ENCODE peak calls at places on chromosomes 6 and 20, in nine cellular contexts. L, W, Z, E, S, D, Q, X and T are unnamed samples.

GRCh38 chr6:150409576-150410066 is 40.8 kb downstream of the IYD start:
- DNase-seq in Q (peak), D (no peak), E (no peak), W (peak), X (no peak), Z (no peak), L (no peak), S (no peak), T (peak)

GRCh38 chr6:75611702-75612375 is 10.2 kb downstream of the SENP6 start:
- DNase-seq in Z (no peak), E (no peak), S (no peak), D (no peak), Q (no peak), L (no peak), X (no peak), W (no peak), T (no peak)

GRCh38 chr6:33424855-33425667 is 5.2 kb downstream of the SYNGAP1 start:
- DNase-seq in Q (peak), X (peak), E (no peak), L (no peak), S (no peak), Z (no peak), D (no peak), W (no peak), T (no peak)

GRCh38 chr20:64146936-64147451 is 17.3 kb upstream of the MYT1 start:
- DNase-seq in D (no peak), L (no peak), W (no peak), Q (no peak), Z (peak), S (no peak), E (no peak), X (peak), T (no peak)

GRCh38 chr20:57600324-57601210 is 19.7 kb downstream of the ZBP1 start:
- DNase-seq in S (no peak), L (no peak), E (no peak), Q (no peak), D (no peak), X (no peak), Z (no peak), W (no peak), T (no peak)

GRCh38 chr20:33105336-33105924 is 26.0 kb downstream of the BPIFB4 start:
- DNase-seq in D (no peak), W (no peak), L (no peak), Z (no peak), S (no peak), X (no peak), Q (no peak), E (no peak), T (no peak)

GRCh38 chr6:22298393-22299010 is 1.7 kb upstream of the PRL start:
- DNase-seq in X (no peak), S (no peak), W (no peak), D (no peak), L (no peak), E (no peak), Z (no peak), Q (no peak), T (no peak)

GRCh38 chr6:4644962-4645361 is 131.2 kb upstream of the CDYL start:
- DNase-seq in S (no peak), Q (no peak), Z (no peak), X (no peak), W (no peak), L (no peak), D (peak), E (no peak), T (peak)

GRCh38 chr6:7879980-7880717 is 30.4 kb downstream of the TXNDC5 start:
- DNase-seq in S (no peak), X (no peak), L (no peak), D (no peak), Q (no peak), E (no peak), W (no peak), Z (no peak), T (no peak)

GRCh38 chr6:105545947-105546710 is 143.2 kb upstream of the PREP start:
- DNase-seq in D (no peak), L (no peak), Z (no peak), S (no peak), E (no peak), X (no peak), Q (no peak), W (no peak), T (no peak)

GRCh38 chr20:6212903-6213302 is 90.1 kb upstream of the FERMT1 start:
- DNase-seq in L (no peak), Z (no peak), W (no peak), Q (peak), D (no peak), S (no peak), X (no peak), E (no peak), T (no peak)

GRCh38 chr6:123956492-123957139 is 153.0 kb downstream of the NKAIN2 start:
- DNase-seq in D (no peak), Z (no peak), W (no peak), E (no peak), L (no peak), Q (no peak), X (no peak), S (no peak), T (no peak)

GRCh38 chr20:63431944-63432343 is 40.5 kb downstream of the KCNQ2 start:
- DNase-seq in L (no peak), W (no peak), D (no peak), S (no peak), E (no peak), Q (no peak), X (no peak), Z (no peak), T (no peak)

GRCh38 chr20:61117725-61118124 is 134.3 kb upstream of the CDH4 start:
- DNase-seq in Q (no peak), W (no peak), L (no peak), D (no peak), Z (no peak), X (no peak), S (no peak), E (no peak), T (no peak)

GRCh38 chr6:143678980-143679379 is 1.2 kb downstream of the PHACTR2 start:
- DNase-seq in L (no peak), Q (no peak), D (no peak), W (no peak), E (no peak), Z (no peak), S (no peak), X (no peak), T (no peak)

GRCh38 chr6:43302126-43302525 is 4.1 kb downstream of the SLC22A7 start:
- DNase-seq in D (no peak), X (no peak), S (no peak), Z (no peak), E (no peak), W (no peak), Q (no peak), L (no peak), T (no peak)

GRCh38 chr6:116528800-116529199 is 16.7 kb downstream of the TRAPPC3L start:
- DNase-seq in Z (no peak), L (no peak), S (no peak), D (no peak), Q (no peak), X (no peak), W (no peak), E (peak), T (no peak)

GRCh38 chr6:50271817-50272216 is 222.1 kb upstream of the DEFB112 start:
- DNase-seq in D (no peak), X (no peak), L (no peak), W (no peak), E (no peak), Z (no peak), Q (no peak), S (no peak), T (no peak)

GRCh38 chr6:15137086-15137485 is 108.8 kb upstream of the JARID2 start:
- DNase-seq in E (no peak), X (no peak), L (no peak), Z (no peak), W (no peak), S (no peak), Q (no peak), D (no peak), T (no peak)

GRCh38 chr6:8743146-8743745 is 307.9 kb upstream of the SLC35B3 start:
- DNase-seq in W (no peak), X (no peak), E (peak), Q (no peak), L (no peak), S (no peak), Z (no peak), D (no peak), T (no peak)

GRCh38 chr6:2007165-2007564 is 238.2 kb downstream of the GMDS start:
- DNase-seq in L (no peak), S (no peak), Q (no peak), D (no peak), E (no peak), X (no peak), Z (no peak), W (no peak), T (no peak)

GRCh38 chr6:5175635-5176034 is 85.1 kb downstream of the LYRM4 start:
- DNase-seq in S (no peak), D (no peak), Q (no peak), X (no peak), W (no peak), E (no peak), L (no peak), Z (no peak), T (no peak)

GRCh38 chr6:42378125-42378524 is 73.6 kb downstream of the TRERF1 start:
- DNase-seq in D (no peak), Q (no peak), W (no peak), X (no peak), L (no peak), Z (peak), S (no peak), E (no peak), T (no peak)

GRCh38 chr6:170516783-170517616 is 36.1 kb downstream of the PSMB1 start:
- DNase-seq in D (no peak), W (peak), E (peak), S (no peak), Z (no peak), X (no peak), Q (peak), L (no peak), T (peak)

GRCh38 chr6:38173909-38174308 is 354.4 kb downstream of the ZFAND3 start:
- DNase-seq in E (no peak), X (no peak), W (no peak), S (no peak), Z (no peak), L (no peak), D (no peak), Q (no peak), T (peak)

GRCh38 chr20:59145926-59146800 is 17.5 kb upstream of the ZNF831 start:
- DNase-seq in Q (no peak), Z (no peak), X (no peak), L (no peak), E (no peak), W (no peak), D (no peak), S (no peak), T (no peak)

GRCh38 chr20:34475979-34476736 is 40.1 kb upstream of the DYNLRB1 start:
- DNase-seq in Z (no peak), X (no peak), S (no peak), L (no peak), Q (no peak), E (peak), W (peak), D (no peak), T (peak)

GRCh38 chr6:6891949-6892461 is 215.8 kb upstream of the RREB1 start:
- DNase-seq in Q (no peak), L (no peak), D (no peak), E (no peak), S (no peak), W (no peak), Z (no peak), X (no peak), T (no peak)

GRCh38 chr6:231779-232178 is 60.5 kb upstream of the DUSP22 start:
- DNase-seq in W (no peak), S (peak), E (no peak), Z (no peak), Q (no peak), X (no peak), L (no peak), D (no peak), T (no peak)

GRCh38 chr6:236519-236918 is 55.8 kb upstream of the DUSP22 start:
- DNase-seq in S (no peak), L (no peak), X (no peak), W (no peak), D (no peak), E (no peak), Z (no peak), Q (no peak), T (no peak)

GRCh38 chr6:232896-233640 is 59.2 kb upstream of the DUSP22 start:
- DNase-seq in D (no peak), Q (no peak), L (no peak), W (no peak), S (no peak), Z (no peak), X (no peak), E (no peak), T (no peak)

GRCh38 chr6:234706-235372 is 57.4 kb upstream of the DUSP22 start:
- DNase-seq in W (no peak), S (no peak), X (no peak), Z (no peak), E (no peak), L (no peak), D (no peak), Q (no peak), T (no peak)

GRCh38 chr6:235763-236360 is 56.4 kb upstream of the DUSP22 start:
- DNase-seq in X (no peak), E (peak), L (no peak), W (no peak), S (peak), Q (no peak), Z (no peak), D (no peak), T (no peak)
- TF ChIP-seq EP300 in X (no peak), E (no peak), L (no peak), W (no peak), S (peak), Q (no peak), Z (no peak), D (no peak), T (no peak)

DNA sequence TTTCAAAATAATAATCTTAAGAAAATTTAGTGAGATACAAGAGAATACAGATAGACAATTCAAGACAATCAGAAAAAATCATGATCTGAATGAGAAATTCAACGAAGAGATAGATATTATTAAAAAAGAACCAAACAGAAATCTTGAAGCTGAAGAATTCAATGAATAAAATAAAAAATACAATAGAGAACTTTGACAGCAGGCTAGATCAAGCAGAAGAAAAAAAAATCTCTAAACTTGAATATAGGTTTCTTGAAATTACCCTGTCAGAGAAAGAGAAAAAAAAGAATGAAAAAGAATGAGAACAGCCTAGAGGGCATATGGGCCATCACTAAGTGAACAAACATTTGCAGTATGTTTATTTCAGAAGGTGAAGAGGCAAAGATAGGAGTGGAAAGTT is 39.0 kb downstream of the IL22RA2 start:
- DNase-seq in Q (no peak), D (no peak), X (no peak), L (no peak), W (no peak), Z (no peak), E (no peak), S (no peak), T (no peak)
- TF ChIP-seq POLR2AphosphoS5 in Q (no peak), D (no peak), X (no peak), L (no peak), W (no peak), Z (no peak), E (no peak), S (no peak), T (no peak)

GRCh38 chr6:118668761-118669411 is 17.5 kb upstream of the CEP85L start:
- DNase-seq in E (no peak), W (no peak), Z (no peak), Q (peak), D (peak), S (no peak), X (no peak), L (no peak), T (no peak)
- TF ChIP-seq EP300 in E (no peak), W (no peak), Z (no peak), Q (no peak), D (no peak), S (no peak), X (no peak), L (no peak), T (no peak)

GRCh38 chr6:26552640-26553189 is 14.5 kb downstream of the HMGN4 start:
- DNase-seq in L (no peak), Q (no peak), W (no peak), X (no peak), Z (no peak), E (no peak), D (no peak), S (no peak), T (no peak)

GRCh38 chr6:26553264-26553738 is 15.1 kb downstream of the HMGN4 start:
- DNase-seq in S (no peak), W (peak), X (no peak), Q (peak), E (peak), D (no peak), L (no peak), Z (peak), T (peak)

GRCh38 chr6:26552205-26552604 is 14.0 kb downstream of the HMGN4 start:
- DNase-seq in X (no peak), D (no peak), S (no peak), E (no peak), Q (peak), Z (no peak), L (no peak), W (no peak), T (no peak)

GRCh38 chr6:26553739-26554668 is 15.8 kb downstream of the HMGN4 start:
- DNase-seq in E (peak), S (no peak), X (peak), W (peak), D (peak), Q (peak), Z (peak), L (no peak), T (peak)

GRCh38 chr6:26550250-26550993 is 12.3 kb downstream of the HMGN4 start:
- DNase-seq in W (peak), Z (peak), D (no peak), L (peak), Q (peak), S (no peak), E (peak), X (no peak), T (peak)
- TF ChIP-seq POLR2AphosphoS5 in W (no peak), Z (no peak), D (peak), L (no peak), Q (no peak), S (peak), E (peak), X (no peak), T (no peak)

GRCh38 chr6:165776699-165777098 is 113.7 kb upstream of the PDE10A start:
- DNase-seq in S (no peak), X (no peak), E (no peak), Z (no peak), Q (no peak), L (no peak), D (peak), W (no peak), T (no peak)

GRCh38 chr6:165769884-165770283 is 106.8 kb upstream of the PDE10A start:
- DNase-seq in W (no peak), E (no peak), S (no peak), D (no peak), Z (no peak), L (no peak), X (no peak), Q (no peak), T (no peak)

GRCh38 chr6:165777680-165778079 is 114.6 kb upstream of the PDE10A start:
- DNase-seq in Z (no peak), Q (no peak), E (no peak), X (no peak), L (no peak), D (peak), W (no peak), S (no peak), T (no peak)

GRCh38 chr6:165770430-165771082 is 107.5 kb upstream of the PDE10A start:
- DNase-seq in L (no peak), W (no peak), D (peak), E (no peak), Z (no peak), X (no peak), S (no peak), Q (no peak), T (no peak)

DNA sequence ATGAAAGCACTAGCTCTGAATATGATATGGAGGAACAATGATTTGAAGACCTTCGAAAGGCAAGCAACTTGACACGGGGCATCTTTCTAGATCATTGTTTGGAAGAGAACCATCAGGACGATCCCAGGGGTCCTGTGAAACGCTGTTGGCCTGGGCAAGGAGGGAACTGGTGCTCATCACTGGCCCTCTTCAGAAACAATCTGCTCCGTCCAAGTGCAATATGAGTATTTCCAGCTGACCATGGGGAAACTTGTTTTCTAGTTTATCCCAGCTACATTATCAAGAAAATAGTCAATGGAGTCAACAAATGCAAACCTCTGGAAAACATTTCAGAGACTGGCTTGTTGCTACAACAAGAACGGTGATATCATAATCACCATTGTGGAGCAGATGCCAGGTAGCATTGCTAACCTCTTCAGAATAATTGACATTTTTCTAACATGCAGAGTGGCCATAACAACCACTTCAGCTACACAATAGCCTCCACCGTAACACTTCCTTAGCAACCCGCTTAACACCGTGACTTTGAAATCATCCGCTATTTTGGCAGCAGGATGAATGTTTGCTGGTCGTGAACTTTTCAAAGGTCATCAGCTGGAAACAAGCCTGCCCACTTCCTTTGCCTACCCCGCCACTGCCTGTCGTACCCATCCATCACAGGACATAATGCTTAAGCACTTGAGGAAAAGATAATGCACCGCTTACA is 112.0 kb upstream of the PDE10A start:
- DNase-seq in X (no peak), E (peak), Q (no peak), L (no peak), S (no peak), W (no peak), Z (no peak), D (peak), T (no peak)
- TF ChIP-seq EP300 in X (no peak), E (no peak), Q (no peak), L (no peak), S (no peak), W (no peak), Z (no peak), D (no peak), T (no peak)

GRCh38 chr20:50823319-50823718 is 28.5 kb downstream of the BCAS4 start:
- DNase-seq in L (no peak), S (no peak), D (no peak), Z (no peak), Q (no peak), E (no peak), X (no peak), W (no peak), T (no peak)
- TF ChIP-seq POLR2AphosphoS5 in L (no peak), S (no peak), D (no peak), Z (no peak), Q (no peak), E (no peak), X (no peak), W (no peak), T (no peak)

DNA sequence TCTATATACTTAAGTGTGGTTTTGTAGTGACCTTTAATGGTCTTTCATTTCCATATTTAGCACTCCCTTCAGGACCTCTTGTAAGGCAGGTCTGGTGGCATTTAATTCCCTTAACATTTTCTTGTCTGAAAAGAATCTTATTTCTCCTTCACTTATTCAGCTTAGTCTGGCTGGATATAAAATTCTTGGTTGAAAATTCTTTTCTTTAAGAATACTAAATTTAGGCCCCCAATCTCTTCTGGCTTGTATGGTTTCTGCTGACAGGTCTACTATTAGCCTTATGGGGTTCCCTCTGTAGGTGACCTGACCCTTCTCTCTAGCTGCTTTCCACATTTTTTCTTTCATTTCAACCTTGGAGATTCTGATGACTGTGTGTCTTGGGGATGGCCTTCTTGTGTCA is 236.9 kb downstream of the THBS2 start:
- DNase-seq in D (no peak), Z (no peak), Q (no peak), E (no peak), L (no peak), S (no peak), W (no peak), X (no peak), T (no peak)
- TF ChIP-seq EP300 in D (no peak), Z (no peak), Q (no peak), E (no peak), L (no peak), S (no peak), W (no peak), X (no peak), T (no peak)